ENCODE peak calls at places on chromosome X, in six cellular contexts. X is activated CD4-positive, CD25-positive, alpha-beta regulatory T cell; H is activated CD4-positive, alpha-beta T cell treated with anti-CD3 and anti-CD28 coated beads for 4 hours; J is GM12891; A is retina; Z is GM04504. B is an unnamed sample.

GRCh38 chrX:151543706-151544105 is 19.8 kb upstream of the PASD1 start:
- DNase-seq in X (no peak), H (no peak), J (no peak), A (no peak), Z (no peak), B (no peak)

GRCh38 chrX:103356023-103356798 is at the start of gene TCEAL9:
- DNase-seq in X (no peak), H (no peak), J (no peak), A (peak), Z (no peak), B (no peak)

GRCh38 chrX:155068165-155068564 is 2.8 kb downstream of the CMC4 start:
- DNase-seq in X (no peak), H (no peak), J (no peak), A (no peak), Z (peak), B (no peak)

GRCh38 chrX:16843208-16843909 is 26.8 kb downstream of the RBBP7 start:
- DNase-seq in X (no peak), H (no peak), J (no peak), A (no peak), Z (no peak), B (no peak)

GRCh38 chrX:124518888-124519287 is 172.5 kb downstream of the SH2D1A start:
- DNase-seq in X (no peak), H (no peak), J (no peak), A (no peak), Z (no peak), B (no peak)

GRCh38 chrX:107483976-107484726 is 34.7 kb downstream of the FRMPD3 start:
- DNase-seq in X (no peak), H (no peak), J (no peak), A (peak), Z (no peak), B (no peak)

GRCh38 chrX:79161655-79162054 is 17.2 kb downstream of the GPR174 start:
- DNase-seq in X (no peak), H (peak), J (no peak), A (no peak), Z (no peak), B (no peak)

GRCh38 chrX:88613338-88613737 is 133.7 kb upstream of the CPXCR1 start:
- DNase-seq in X (no peak), H (no peak), J (no peak), A (peak), Z (no peak), B (no peak)

GRCh38 chrX:74788545-74789086 is 136.6 kb downstream of the NEXMIF start:
- DNase-seq in X (no peak), H (no peak), J (no peak), A (no peak), Z (no peak), B (no peak)

GRCh38 chrX:132491191-132491590 is 2.4 kb upstream of the MBNL3 start:
- DNase-seq in X (no peak), H (peak), J (no peak), A (no peak), Z (no peak), B (no peak)

GRCh38 chrX:44828008-44828605 is 15.7 kb upstream of the DUSP21 start:
- DNase-seq in X (no peak), H (no peak), J (no peak), A (no peak), Z (peak), B (no peak)

GRCh38 chrX:3017492-3017891 is 11.1 kb downstream of the ARSH start:
- DNase-seq in X (no peak), H (no peak), J (no peak), A (no peak), Z (no peak), B (no peak)

GRCh38 chrX:2705036-2705435 is 13.9 kb downstream of the CD99 start:
- DNase-seq in X (no peak), H (no peak), J (no peak), A (no peak), Z (no peak), B (no peak)

GRCh38 chrX:146615807-146616206 is 193.8 kb upstream of the CXorf51B start:
- DNase-seq in X (no peak), H (no peak), J (no peak), A (no peak), Z (no peak), B (no peak)

GRCh38 chrX:53089224-53089842 is 4.6 kb upstream of the KANTR start:
- DNase-seq in X (no peak), H (peak), J (no peak), A (peak), Z (no peak), B (no peak)

GRCh38 chrX:114046695-114047279 is 537.1 kb upstream of the HTR2C start:
- DNase-seq in X (no peak), H (no peak), J (no peak), A (no peak), Z (no peak), B (no peak)